ENCODE peak calls at places on chromosomes 6 and 20, in ten cellular contexts. One of them, this sample, is unnamed.

GRCh38 chr20:43959079-43959919 is 44.6 kb downstream of the TOX2 start:
- DNase-seq in CD8-positive, alpha-beta memory T cell: peak; percentile 71
- DNase-seq in heart left ventricle: no peak
- DNase-seq in thoracic aorta: no peak
- DNase-seq in left ventricle myocardium inferior: no peak
- DNase-seq in body of pancreas: peak; percentile 27
- DNase-seq in right lobe of liver: peak; percentile 81
- DNase-seq in mesendoderm: no peak
- DNase-seq in uterus: no peak
- DNase-seq in WERI-Rb-1: no peak
- DNase-seq in this sample: peak; percentile 46

GRCh38 chr6:43758617-43759050 is 11.4 kb upstream of the VEGFA start:
- DNase-seq in CD8-positive, alpha-beta memory T cell: no peak
- DNase-seq in heart left ventricle: no peak
- DNase-seq in thoracic aorta: no peak
- DNase-seq in left ventricle myocardium inferior: peak; percentile 13
- DNase-seq in body of pancreas: no peak
- DNase-seq in right lobe of liver: no peak
- DNase-seq in mesendoderm: peak; percentile 80
- DNase-seq in uterus: no peak
- DNase-seq in WERI-Rb-1: peak; percentile 92
- DNase-seq in this sample: peak; percentile 91

GRCh38 chr6:158667360-158667981 is 17.6 kb downstream of the SYTL3 start:
- DNase-seq in CD8-positive, alpha-beta memory T cell: no peak
- DNase-seq in heart left ventricle: no peak
- DNase-seq in thoracic aorta: no peak
- DNase-seq in left ventricle myocardium inferior: no peak
- DNase-seq in body of pancreas: no peak
- DNase-seq in right lobe of liver: no peak
- DNase-seq in mesendoderm: no peak
- DNase-seq in uterus: no peak
- DNase-seq in WERI-Rb-1: no peak
- DNase-seq in this sample: peak; percentile 33

GRCh38 chr20:37336369-37337207 is 9.4 kb upstream of the SRC start:
- DNase-seq in CD8-positive, alpha-beta memory T cell: no peak
- DNase-seq in heart left ventricle: peak; percentile 83
- DNase-seq in thoracic aorta: no peak
- DNase-seq in left ventricle myocardium inferior: peak; percentile 70
- DNase-seq in body of pancreas: peak; percentile 61
- DNase-seq in right lobe of liver: no peak
- DNase-seq in mesendoderm: no peak
- DNase-seq in uterus: peak; percentile 75
- DNase-seq in WERI-Rb-1: peak; percentile 18
- DNase-seq in this sample: peak; percentile 77

GRCh38 chr6:122102026-122102425 is 297.4 kb upstream of the HSF2 start:
- DNase-seq in CD8-positive, alpha-beta memory T cell: no peak
- DNase-seq in heart left ventricle: no peak
- DNase-seq in thoracic aorta: no peak
- DNase-seq in left ventricle myocardium inferior: no peak
- DNase-seq in body of pancreas: no peak
- DNase-seq in right lobe of liver: no peak
- DNase-seq in mesendoderm: no peak
- DNase-seq in uterus: no peak
- DNase-seq in WERI-Rb-1: no peak
- DNase-seq in this sample: no peak

GRCh38 chr20:53846640-53847039 is 223.8 kb downstream of the BCAS1 start:
- DNase-seq in CD8-positive, alpha-beta memory T cell: no peak
- DNase-seq in heart left ventricle: no peak
- DNase-seq in thoracic aorta: no peak
- DNase-seq in left ventricle myocardium inferior: no peak
- DNase-seq in body of pancreas: no peak
- DNase-seq in right lobe of liver: no peak
- DNase-seq in mesendoderm: no peak
- DNase-seq in uterus: no peak
- DNase-seq in WERI-Rb-1: no peak
- DNase-seq in this sample: no peak

GRCh38 chr6:28643017-28643740 is 117.5 kb downstream of the GPX5 start:
- DNase-seq in CD8-positive, alpha-beta memory T cell: no peak
- DNase-seq in heart left ventricle: no peak
- DNase-seq in thoracic aorta: no peak
- DNase-seq in left ventricle myocardium inferior: no peak
- DNase-seq in body of pancreas: no peak
- DNase-seq in right lobe of liver: no peak
- DNase-seq in mesendoderm: peak; percentile 97
- DNase-seq in uterus: no peak
- DNase-seq in WERI-Rb-1: peak; percentile 56
- DNase-seq in this sample: peak; percentile 90

GRCh38 chr6:47044418-47044817 is 2.3 kb upstream of the ADGRF1 start:
- DNase-seq in CD8-positive, alpha-beta memory T cell: no peak
- DNase-seq in heart left ventricle: no peak
- DNase-seq in thoracic aorta: no peak
- DNase-seq in left ventricle myocardium inferior: no peak
- DNase-seq in body of pancreas: no peak
- DNase-seq in right lobe of liver: no peak
- DNase-seq in mesendoderm: no peak
- DNase-seq in uterus: no peak
- DNase-seq in WERI-Rb-1: no peak
- DNase-seq in this sample: no peak

GRCh38 chr20:19583532-19584175 is 174.4 kb upstream of the RIN2 start:
- DNase-seq in CD8-positive, alpha-beta memory T cell: peak; percentile 22
- DNase-seq in heart left ventricle: peak; percentile 66
- DNase-seq in thoracic aorta: peak; percentile 7
- DNase-seq in left ventricle myocardium inferior: peak; percentile 68
- DNase-seq in body of pancreas: peak; percentile 60
- DNase-seq in right lobe of liver: peak; percentile 65
- DNase-seq in mesendoderm: peak; percentile 86
- DNase-seq in uterus: peak; percentile 63
- DNase-seq in WERI-Rb-1: peak; percentile 71
- DNase-seq in this sample: peak; percentile 98

GRCh38 chr6:31900917-31901414 is 920 bp downstream of the ZBTB12 start:
- DNase-seq in CD8-positive, alpha-beta memory T cell: no peak
- DNase-seq in heart left ventricle: no peak
- DNase-seq in thoracic aorta: no peak
- DNase-seq in left ventricle myocardium inferior: peak; percentile 28
- DNase-seq in body of pancreas: peak; percentile 41
- DNase-seq in right lobe of liver: no peak
- DNase-seq in mesendoderm: peak; percentile 66
- DNase-seq in uterus: no peak
- DNase-seq in WERI-Rb-1: peak; percentile 45
- DNase-seq in this sample: peak; percentile 76

GRCh38 chr20:58237318-58238182 is 9.1 kb upstream of the ANKRD60 start:
- DNase-seq in CD8-positive, alpha-beta memory T cell: no peak
- DNase-seq in heart left ventricle: no peak
- DNase-seq in thoracic aorta: no peak
- DNase-seq in left ventricle myocardium inferior: no peak
- DNase-seq in body of pancreas: no peak
- DNase-seq in right lobe of liver: no peak
- DNase-seq in mesendoderm: no peak
- DNase-seq in uterus: no peak
- DNase-seq in WERI-Rb-1: no peak
- DNase-seq in this sample: no peak

GRCh38 chr20:21145424-21145823 is 19.5 kb downstream of the KIZ start:
- DNase-seq in CD8-positive, alpha-beta memory T cell: no peak
- DNase-seq in heart left ventricle: no peak
- DNase-seq in thoracic aorta: no peak
- DNase-seq in left ventricle myocardium inferior: no peak
- DNase-seq in body of pancreas: no peak
- DNase-seq in right lobe of liver: no peak
- DNase-seq in mesendoderm: no peak
- DNase-seq in uterus: no peak
- DNase-seq in WERI-Rb-1: no peak
- DNase-seq in this sample: no peak

GRCh38 chr6:169556758-169557505 is 144.9 kb downstream of the WDR27 start:
- DNase-seq in CD8-positive, alpha-beta memory T cell: peak; percentile 58
- DNase-seq in heart left ventricle: no peak
- DNase-seq in thoracic aorta: no peak
- DNase-seq in left ventricle myocardium inferior: no peak
- DNase-seq in body of pancreas: no peak
- DNase-seq in right lobe of liver: no peak
- DNase-seq in mesendoderm: no peak
- DNase-seq in uterus: no peak
- DNase-seq in WERI-Rb-1: no peak
- DNase-seq in this sample: no peak

GRCh38 chr6:169561665-169562064 is 140.2 kb downstream of the WDR27 start:
- DNase-seq in CD8-positive, alpha-beta memory T cell: no peak
- DNase-seq in heart left ventricle: no peak
- DNase-seq in thoracic aorta: no peak
- DNase-seq in left ventricle myocardium inferior: no peak
- DNase-seq in body of pancreas: no peak
- DNase-seq in right lobe of liver: no peak
- DNase-seq in mesendoderm: no peak
- DNase-seq in uterus: no peak
- DNase-seq in WERI-Rb-1: no peak
- DNase-seq in this sample: no peak

GRCh38 chr6:169559001-169559441 is 142.8 kb downstream of the WDR27 start:
- DNase-seq in CD8-positive, alpha-beta memory T cell: no peak
- DNase-seq in heart left ventricle: no peak
- DNase-seq in thoracic aorta: no peak
- DNase-seq in left ventricle myocardium inferior: no peak
- DNase-seq in body of pancreas: no peak
- DNase-seq in right lobe of liver: no peak
- DNase-seq in mesendoderm: no peak
- DNase-seq in uterus: no peak
- DNase-seq in WERI-Rb-1: no peak
- DNase-seq in this sample: no peak

GRCh38 chr6:169556238-169556637 is 145.6 kb downstream of the WDR27 start:
- DNase-seq in CD8-positive, alpha-beta memory T cell: no peak
- DNase-seq in heart left ventricle: no peak
- DNase-seq in thoracic aorta: no peak
- DNase-seq in left ventricle myocardium inferior: no peak
- DNase-seq in body of pancreas: no peak
- DNase-seq in right lobe of liver: no peak
- DNase-seq in mesendoderm: no peak
- DNase-seq in uterus: no peak
- DNase-seq in WERI-Rb-1: no peak
- DNase-seq in this sample: no peak

DNA sequence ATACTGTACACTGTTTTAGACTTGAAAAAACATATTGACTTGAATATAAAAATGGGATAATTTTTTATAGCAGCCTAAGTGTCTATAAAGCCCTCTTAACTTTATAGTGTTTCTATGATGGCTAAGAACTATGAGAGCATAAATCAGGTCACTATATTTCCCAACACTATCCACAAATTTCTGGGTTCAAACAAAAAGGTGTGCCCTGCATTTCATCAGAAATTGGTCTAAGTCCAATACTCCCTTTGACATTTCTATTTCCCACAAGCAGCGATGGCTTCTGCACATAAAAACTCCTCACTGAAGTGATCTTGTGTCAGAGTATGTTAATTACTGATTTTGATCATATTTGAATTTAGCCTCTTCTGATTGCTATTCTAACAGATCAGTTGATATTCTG is 143.9 kb downstream of the WDR27 start:
- DNase-seq in CD8-positive, alpha-beta memory T cell: no peak
- DNase-seq in heart left ventricle: no peak
- DNase-seq in thoracic aorta: no peak
- DNase-seq in left ventricle myocardium inferior: no peak
- DNase-seq in body of pancreas: no peak
- DNase-seq in right lobe of liver: no peak
- DNase-seq in mesendoderm: no peak
- DNase-seq in uterus: no peak
- DNase-seq in WERI-Rb-1: no peak
- DNase-seq in this sample: no peak
- H3K27ac ChIP-seq in CD8-positive, alpha-beta memory T cell: no peak overlapping the region
- H3K27ac ChIP-seq in heart left ventricle: no peak overlapping the region
- H3K27ac ChIP-seq in thoracic aorta: no peak overlapping the region
- H3K27ac ChIP-seq in left ventricle myocardium inferior: no peak overlapping the region
- H3K27ac ChIP-seq in body of pancreas: no peak overlapping the region
- H3K27ac ChIP-seq in right lobe of liver: no peak overlapping the region
- H3K27ac ChIP-seq in mesendoderm: no peak overlapping the region
- H3K27ac ChIP-seq in uterus: peak overlapping the region; percentile 5
- H3K27ac ChIP-seq in WERI-Rb-1: no peak overlapping the region
- H3K27ac ChIP-seq in this sample: no peak overlapping the region

GRCh38 chr6:14384175-14384949 is 266.8 kb downstream of the CD83 start:
- DNase-seq in CD8-positive, alpha-beta memory T cell: no peak
- DNase-seq in heart left ventricle: no peak
- DNase-seq in thoracic aorta: no peak
- DNase-seq in left ventricle myocardium inferior: no peak
- DNase-seq in body of pancreas: no peak
- DNase-seq in right lobe of liver: no peak
- DNase-seq in mesendoderm: no peak
- DNase-seq in uterus: no peak
- DNase-seq in WERI-Rb-1: no peak
- DNase-seq in this sample: peak; percentile 71
- H3K27ac ChIP-seq in CD8-positive, alpha-beta memory T cell: no peak overlapping the region
- H3K27ac ChIP-seq in heart left ventricle: peak overlapping the region; percentile 36
- H3K27ac ChIP-seq in thoracic aorta: no peak overlapping the region
- H3K27ac ChIP-seq in left ventricle myocardium inferior: no peak overlapping the region
- H3K27ac ChIP-seq in body of pancreas: no peak overlapping the region
- H3K27ac ChIP-seq in right lobe of liver: no peak overlapping the region
- H3K27ac ChIP-seq in mesendoderm: peak overlapping the region; percentile 83
- H3K27ac ChIP-seq in uterus: no peak overlapping the region
- H3K27ac ChIP-seq in WERI-Rb-1: no peak overlapping the region
- H3K27ac ChIP-seq in this sample: no peak overlapping the region

DNA sequence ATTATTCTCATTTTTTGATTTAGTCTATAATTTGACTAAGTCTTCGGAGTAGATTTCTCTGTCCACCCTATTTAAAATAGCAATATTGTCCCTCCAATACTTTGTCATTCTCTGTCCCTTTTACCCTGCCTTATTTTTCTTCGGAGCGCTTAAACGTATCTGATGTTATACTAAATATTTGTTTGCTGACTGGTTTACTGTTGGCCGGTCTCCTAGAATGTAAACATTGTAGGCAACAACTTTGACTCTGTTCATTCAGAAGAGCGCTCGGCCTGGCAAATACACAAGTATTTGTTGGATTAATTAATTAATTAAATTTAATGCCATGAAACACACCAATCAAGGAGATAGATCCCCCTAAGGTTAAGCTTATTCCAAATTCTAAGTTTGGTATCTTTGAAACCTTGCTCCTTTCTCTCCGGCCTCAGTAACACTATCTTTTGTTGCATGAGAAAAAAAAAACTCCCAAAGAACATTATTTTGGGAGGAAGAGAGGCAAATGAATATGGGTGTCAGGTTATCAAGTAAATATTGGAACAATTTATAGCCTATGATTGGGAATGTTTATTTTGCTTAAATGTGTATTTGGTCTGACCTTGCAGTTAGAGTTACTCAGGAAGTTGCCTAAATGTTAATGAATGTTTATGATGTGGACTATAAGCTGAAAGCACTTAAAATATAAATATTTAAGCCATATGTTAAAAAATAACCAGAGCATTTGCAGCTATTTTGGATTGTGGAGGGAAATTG is 231.1 kb downstream of the SOX4 start:
- DNase-seq in CD8-positive, alpha-beta memory T cell: no peak
- DNase-seq in heart left ventricle: no peak
- DNase-seq in thoracic aorta: no peak
- DNase-seq in left ventricle myocardium inferior: no peak
- DNase-seq in body of pancreas: no peak
- DNase-seq in right lobe of liver: no peak
- DNase-seq in mesendoderm: no peak
- DNase-seq in uterus: no peak
- DNase-seq in WERI-Rb-1: no peak
- DNase-seq in this sample: no peak
- H3K27ac ChIP-seq in CD8-positive, alpha-beta memory T cell: no peak overlapping the region
- H3K27ac ChIP-seq in heart left ventricle: no peak overlapping the region
- H3K27ac ChIP-seq in thoracic aorta: no peak overlapping the region
- H3K27ac ChIP-seq in left ventricle myocardium inferior: no peak overlapping the region
- H3K27ac ChIP-seq in body of pancreas: no peak overlapping the region
- H3K27ac ChIP-seq in right lobe of liver: no peak overlapping the region
- H3K27ac ChIP-seq in mesendoderm: no peak overlapping the region
- H3K27ac ChIP-seq in uterus: no peak overlapping the region
- H3K27ac ChIP-seq in WERI-Rb-1: no peak overlapping the region
- H3K27ac ChIP-seq in this sample: no peak overlapping the region

GRCh38 chr6:34319471-34319885 is 70.7 kb upstream of the SMIM29 start:
- DNase-seq in CD8-positive, alpha-beta memory T cell: no peak
- DNase-seq in heart left ventricle: no peak
- DNase-seq in thoracic aorta: no peak
- DNase-seq in left ventricle myocardium inferior: no peak
- DNase-seq in body of pancreas: no peak
- DNase-seq in right lobe of liver: no peak
- DNase-seq in mesendoderm: no peak
- DNase-seq in uterus: no peak
- DNase-seq in WERI-Rb-1: no peak
- DNase-seq in this sample: no peak
- H3K27ac ChIP-seq in CD8-positive, alpha-beta memory T cell: peak overlapping the region; percentile 67
- H3K27ac ChIP-seq in heart left ventricle: no peak overlapping the region
- H3K27ac ChIP-seq in thoracic aorta: peak overlapping the region; percentile 6
- H3K27ac ChIP-seq in left ventricle myocardium inferior: peak overlapping the region; percentile 47
- H3K27ac ChIP-seq in body of pancreas: no peak overlapping the region
- H3K27ac ChIP-seq in right lobe of liver: no peak overlapping the region
- H3K27ac ChIP-seq in mesendoderm: no peak overlapping the region
- H3K27ac ChIP-seq in uterus: no peak overlapping the region
- H3K27ac ChIP-seq in WERI-Rb-1: no peak overlapping the region
- H3K27ac ChIP-seq in this sample: no peak overlapping the region